ENCODE peak calls at places on chromosomes 6 and 20, in four cellular contexts. One of them, this sample, is unnamed.

GRCh38 chr6:153074761-153075160 is 56.3 kb downstream of the RGS17 start:
- DNase-seq in aorta: no peak
- DNase-seq in EL: no peak
- DNase-seq in mucosa of gallbladder: no peak
- DNase-seq in this sample: peak; percentile 78

GRCh38 chr20:62918830-62919229 is 7.5 kb downstream of the DIDO1 start:
- DNase-seq in aorta: no peak
- DNase-seq in mucosa of gallbladder: no peak
- DNase-seq in EL: no peak
- DNase-seq in this sample: no peak

GRCh38 chr6:127301199-127301700 is 34.6 kb downstream of the RNF146 start:
- DNase-seq in mucosa of gallbladder: no peak
- DNase-seq in aorta: no peak
- DNase-seq in EL: peak; percentile 14
- DNase-seq in this sample: peak; percentile 4

GRCh38 chr6:42260972-42261371 is 43.3 kb upstream of the MRPS10 start:
- DNase-seq in EL: peak; percentile 24
- DNase-seq in mucosa of gallbladder: no peak
- DNase-seq in aorta: no peak
- DNase-seq in this sample: no peak

GRCh38 chr20:38991814-38992593 is 29.9 kb downstream of the DHX35 start:
- DNase-seq in aorta: no peak
- DNase-seq in EL: no peak
- DNase-seq in mucosa of gallbladder: no peak
- DNase-seq in this sample: no peak

GRCh38 chr6:34633256-34633655 is 63.3 kb downstream of the ILRUN start:
- DNase-seq in aorta: no peak
- DNase-seq in mucosa of gallbladder: no peak
- DNase-seq in EL: no peak
- DNase-seq in this sample: no peak

GRCh38 chr6:161319231-161319630 is 45.4 kb upstream of the AGPAT4 start:
- DNase-seq in EL: no peak
- DNase-seq in aorta: no peak
- DNase-seq in mucosa of gallbladder: no peak
- DNase-seq in this sample: no peak

GRCh38 chr6:72748759-72749158 is 126.9 kb downstream of the KCNQ5 start:
- DNase-seq in mucosa of gallbladder: no peak
- DNase-seq in aorta: no peak
- DNase-seq in EL: peak; percentile 95
- DNase-seq in this sample: peak; percentile 86

GRCh38 chr20:4136078-4136966 is 121.0 kb upstream of the RNF24 start:
- DNase-seq in aorta: no peak
- DNase-seq in mucosa of gallbladder: no peak
- DNase-seq in EL: peak; percentile 39
- DNase-seq in this sample: no peak

GRCh38 chr6:167397712-167398111 is 72.8 kb downstream of the TTLL2 start:
- DNase-seq in aorta: no peak
- DNase-seq in mucosa of gallbladder: no peak
- DNase-seq in EL: no peak
- DNase-seq in this sample: no peak

GRCh38 chr6:153092082-153093013 is 38.7 kb downstream of the RGS17 start:
- DNase-seq in aorta: no peak
- DNase-seq in mucosa of gallbladder: no peak
- DNase-seq in EL: peak; percentile 68
- DNase-seq in this sample: peak; percentile 93

GRCh38 chr6:170583736-170584180 is 679 bp downstream of the PDCD2 start:
- DNase-seq in aorta: no peak
- DNase-seq in mucosa of gallbladder: no peak
- DNase-seq in EL: no peak
- DNase-seq in this sample: no peak

GRCh38 chr6:2468601-2468955 is 223.2 kb upstream of the GMDS start:
- DNase-seq in mucosa of gallbladder: no peak
- DNase-seq in EL: no peak
- DNase-seq in aorta: no peak
- DNase-seq in this sample: no peak

GRCh38 chr6:13724174-13724573 is 12.5 kb upstream of the RANBP9 start:
- DNase-seq in EL: peak; percentile 60
- DNase-seq in aorta: no peak
- DNase-seq in mucosa of gallbladder: no peak
- DNase-seq in this sample: no peak

This sample was measured in fibroblast of gingiva.